ENCODE peak calls at places on chromosomes 7 and 10, in five cellular contexts. One of them, this sample, is unnamed.

GRCh38 chr10:72694476-72695369 is 2.8 kb downstream of the MCU start:
- DNase-seq in retina: no peak
- DNase-seq in brain microvascular endothelial cell: no peak
- DNase-seq in A172: peak; percentile 44
- DNase-seq in natural killer cell: no peak
- DNase-seq in this sample: no peak

GRCh38 chr7:26167293-26167934 is 15.4 kb downstream of the NFE2L3 start:
- DNase-seq in retina: no peak
- DNase-seq in brain microvascular endothelial cell: no peak
- DNase-seq in A172: no peak
- DNase-seq in natural killer cell: peak; percentile 33
- DNase-seq in this sample: no peak

GRCh38 chr7:102859799-102860125 is 53.0 kb upstream of the LRRC17 start:
- DNase-seq in retina: no peak
- DNase-seq in brain microvascular endothelial cell: no peak
- DNase-seq in A172: no peak
- DNase-seq in natural killer cell: no peak
- DNase-seq in this sample: no peak

GRCh38 chr10:109981641-109982040 is 26.1 kb upstream of the ADD3 start:
- DNase-seq in retina: no peak
- DNase-seq in brain microvascular endothelial cell: no peak
- DNase-seq in A172: no peak
- DNase-seq in natural killer cell: no peak
- DNase-seq in this sample: no peak

GRCh38 chr10:76111986-76112825 is 680.8 kb downstream of the LRMDA start:
- DNase-seq in retina: peak; percentile 82
- DNase-seq in brain microvascular endothelial cell: no peak
- DNase-seq in A172: no peak
- DNase-seq in natural killer cell: no peak
- DNase-seq in this sample: no peak

GRCh38 chr7:124351950-124352349 is 319.1 kb upstream of the TMEM229A start:
- DNase-seq in retina: peak; percentile 51
- DNase-seq in brain microvascular endothelial cell: no peak
- DNase-seq in A172: no peak
- DNase-seq in natural killer cell: no peak
- DNase-seq in this sample: no peak

GRCh38 chr7:79420464-79420863 is 33.0 kb downstream of the MAGI2 start:
- DNase-seq in retina: no peak
- DNase-seq in brain microvascular endothelial cell: peak; percentile 89
- DNase-seq in A172: peak; percentile 85
- DNase-seq in natural killer cell: no peak
- DNase-seq in this sample: no peak

GRCh38 chr7:107505997-107506682 is 36.3 kb downstream of the GPR22 start:
- DNase-seq in retina: no peak
- DNase-seq in brain microvascular endothelial cell: no peak
- DNase-seq in A172: no peak
- DNase-seq in natural killer cell: no peak
- DNase-seq in this sample: peak; percentile 82

GRCh38 chr10:9334270-9334669 is 1279.8 kb downstream of the GATA3 start:
- DNase-seq in retina: no peak
- DNase-seq in brain microvascular endothelial cell: no peak
- DNase-seq in A172: no peak
- DNase-seq in natural killer cell: no peak
- DNase-seq in this sample: no peak

GRCh38 chr7:135801045-135801693 is 52.6 kb upstream of the FAM180A start:
- DNase-seq in retina: peak; percentile 74
- DNase-seq in brain microvascular endothelial cell: peak; percentile 61
- DNase-seq in A172: peak; percentile 52
- DNase-seq in natural killer cell: no peak
- DNase-seq in this sample: peak; percentile 75

GRCh38 chr7:117296066-117296465 is 26.8 kb downstream of the WNT2 start:
- DNase-seq in retina: no peak
- DNase-seq in brain microvascular endothelial cell: no peak
- DNase-seq in A172: no peak
- DNase-seq in natural killer cell: no peak
- DNase-seq in this sample: no peak

GRCh38 chr7:123022576-123022975 is 27.1 kb upstream of the TAS2R16 start:
- DNase-seq in retina: no peak
- DNase-seq in brain microvascular endothelial cell: peak; percentile 36
- DNase-seq in A172: no peak
- DNase-seq in natural killer cell: no peak
- DNase-seq in this sample: no peak

GRCh38 chr7:130344248-130344866 is at the start of gene CPA5:
- DNase-seq in retina: no peak
- DNase-seq in brain microvascular endothelial cell: no peak
- DNase-seq in A172: no peak
- DNase-seq in natural killer cell: no peak
- DNase-seq in this sample: no peak

GRCh38 chr7:57245206-57245605 is 113.0 kb upstream of the ZNF479 start:
- DNase-seq in retina: no peak
- DNase-seq in brain microvascular endothelial cell: no peak
- DNase-seq in A172: no peak
- DNase-seq in natural killer cell: no peak
- DNase-seq in this sample: no peak

GRCh38 chr7:25765110-25765509 is 386.9 kb upstream of the NFE2L3 start:
- DNase-seq in retina: no peak
- DNase-seq in brain microvascular endothelial cell: no peak
- DNase-seq in A172: no peak
- DNase-seq in natural killer cell: no peak
- DNase-seq in this sample: no peak

GRCh38 chr7:6680146-6680545 is 26.6 kb downstream of the ZNF12 start:
- DNase-seq in retina: no peak
- DNase-seq in brain microvascular endothelial cell: no peak
- DNase-seq in A172: no peak
- DNase-seq in natural killer cell: no peak
- DNase-seq in this sample: no peak

GRCh38 chr10:113561214-113561613 is 8.4 kb downstream of the HABP2 start:
- DNase-seq in retina: no peak
- DNase-seq in brain microvascular endothelial cell: no peak
- DNase-seq in A172: no peak
- DNase-seq in natural killer cell: no peak
- DNase-seq in this sample: no peak

GRCh38 chr7:15441915-15442314 is 119.9 kb downstream of the AGMO start:
- DNase-seq in retina: no peak
- DNase-seq in brain microvascular endothelial cell: no peak
- DNase-seq in A172: no peak
- DNase-seq in natural killer cell: no peak
- DNase-seq in this sample: no peak

GRCh38 chr7:36686499-36686898 is 37.8 kb downstream of the AOAH start:
- DNase-seq in retina: no peak
- DNase-seq in brain microvascular endothelial cell: peak; percentile 32
- DNase-seq in A172: peak; percentile 83
- DNase-seq in natural killer cell: peak; percentile 49
- DNase-seq in this sample: no peak

GRCh38 chr7:2474813-2475677 is 1.2 kb downstream of the GRIFIN start:
- DNase-seq in retina: no peak
- DNase-seq in brain microvascular endothelial cell: no peak
- DNase-seq in A172: no peak
- DNase-seq in natural killer cell: no peak
- DNase-seq in this sample: no peak

GRCh38 chr7:23415198-23415597 is 55.1 kb downstream of the IGF2BP3 start:
- DNase-seq in retina: no peak
- DNase-seq in brain microvascular endothelial cell: no peak
- DNase-seq in A172: no peak
- DNase-seq in natural killer cell: no peak
- DNase-seq in this sample: no peak

GRCh38 chr10:11874568-11875182 is 51.5 kb downstream of the PROSER2 start:
- DNase-seq in retina: peak; percentile 92
- DNase-seq in brain microvascular endothelial cell: peak; percentile 11
- DNase-seq in A172: no peak
- DNase-seq in natural killer cell: no peak
- DNase-seq in this sample: no peak

GRCh38 chr7:155007947-155008346 is 5.0 kb upstream of the PAXIP1 start:
- DNase-seq in retina: peak; percentile 20
- DNase-seq in brain microvascular endothelial cell: no peak
- DNase-seq in A172: no peak
- DNase-seq in natural killer cell: no peak
- DNase-seq in this sample: no peak

GRCh38 chr7:32025381-32026075 is 44.7 kb downstream of the PDE1C start:
- DNase-seq in retina: no peak
- DNase-seq in brain microvascular endothelial cell: no peak
- DNase-seq in A172: no peak
- DNase-seq in natural killer cell: no peak
- DNase-seq in this sample: no peak

GRCh38 chr7:140304071-140304799 is 94.1 kb downstream of the SLC37A3 start:
- DNase-seq in retina: no peak
- DNase-seq in brain microvascular endothelial cell: no peak
- DNase-seq in A172: no peak
- DNase-seq in natural killer cell: no peak
- DNase-seq in this sample: no peak

GRCh38 chr10:71757450-71757918 is 15.8 kb downstream of the VSIR start:
- DNase-seq in retina: no peak
- DNase-seq in brain microvascular endothelial cell: no peak
- DNase-seq in A172: no peak
- DNase-seq in natural killer cell: no peak
- DNase-seq in this sample: no peak

GRCh38 chr10:7756360-7756992 is 31.3 kb downstream of the KIN start:
- DNase-seq in retina: no peak
- DNase-seq in brain microvascular endothelial cell: peak; percentile 11
- DNase-seq in A172: peak; percentile 21
- DNase-seq in natural killer cell: no peak
- DNase-seq in this sample: no peak

GRCh38 chr7:134891262-134892001 is 94.9 kb upstream of the AGBL3 start:
- DNase-seq in retina: peak; percentile 91
- DNase-seq in brain microvascular endothelial cell: peak; percentile 86
- DNase-seq in A172: peak; percentile 94
- DNase-seq in natural killer cell: no peak
- DNase-seq in this sample: peak; percentile 67

GRCh38 chr7:120272896-120273475 is at the start of gene KCND2:
- DNase-seq in retina: peak; percentile 81
- DNase-seq in brain microvascular endothelial cell: no peak
- DNase-seq in A172: no peak
- DNase-seq in natural killer cell: no peak
- DNase-seq in this sample: peak; percentile 57

GRCh38 chr10:119667562-119668328 is 16.6 kb downstream of the BAG3 start:
- DNase-seq in retina: peak; percentile 80
- DNase-seq in brain microvascular endothelial cell: peak; percentile 96
- DNase-seq in A172: peak; percentile 99
- DNase-seq in natural killer cell: no peak
- DNase-seq in this sample: no peak

GRCh38 chr7:44375926-44376342 is 50.5 kb upstream of the CAMK2B start:
- DNase-seq in retina: no peak
- DNase-seq in brain microvascular endothelial cell: no peak
- DNase-seq in A172: no peak
- DNase-seq in natural killer cell: no peak
- DNase-seq in this sample: no peak

GRCh38 chr7:34158754-34159153 is 253.4 kb downstream of the BMPER start:
- DNase-seq in retina: no peak
- DNase-seq in brain microvascular endothelial cell: no peak
- DNase-seq in A172: no peak
- DNase-seq in natural killer cell: no peak
- DNase-seq in this sample: no peak

GRCh38 chr7:100556541-100556940 is 17.2 kb downstream of the SAP25 start:
- DNase-seq in retina: no peak
- DNase-seq in brain microvascular endothelial cell: no peak
- DNase-seq in A172: peak; percentile 24
- DNase-seq in natural killer cell: no peak
- DNase-seq in this sample: no peak

GRCh38 chr7:118104812-118105441 is 79.0 kb upstream of the LSM8 start:
- DNase-seq in retina: peak; percentile 4
- DNase-seq in brain microvascular endothelial cell: no peak
- DNase-seq in A172: peak; percentile 29
- DNase-seq in natural killer cell: no peak
- DNase-seq in this sample: peak; percentile 23

GRCh38 chr7:134444961-134445315 is 14.0 kb downstream of the AKR1B1 start:
- DNase-seq in retina: no peak
- DNase-seq in brain microvascular endothelial cell: no peak
- DNase-seq in A172: no peak
- DNase-seq in natural killer cell: no peak
- DNase-seq in this sample: no peak

GRCh38 chr7:119594956-119595355 is 678.0 kb upstream of the KCND2 start:
- DNase-seq in retina: no peak
- DNase-seq in brain microvascular endothelial cell: no peak
- DNase-seq in A172: no peak
- DNase-seq in natural killer cell: no peak
- DNase-seq in this sample: no peak

GRCh38 chr10:119849031-119849789 is 23.4 kb downstream of the MCMBP start:
- DNase-seq in retina: no peak
- DNase-seq in brain microvascular endothelial cell: peak; percentile 41
- DNase-seq in A172: peak; percentile 81
- DNase-seq in natural killer cell: no peak
- DNase-seq in this sample: no peak

GRCh38 chr10:30812018-30812851 is 182.7 kb upstream of the LYZL2 start:
- DNase-seq in retina: no peak
- DNase-seq in brain microvascular endothelial cell: peak; percentile 86
- DNase-seq in A172: no peak
- DNase-seq in natural killer cell: no peak
- DNase-seq in this sample: no peak

GRCh38 chr10:71312840-71313789 is 5.9 kb upstream of the SLC29A3 start:
- DNase-seq in retina: no peak
- DNase-seq in brain microvascular endothelial cell: peak; percentile 9
- DNase-seq in A172: no peak
- DNase-seq in natural killer cell: no peak
- DNase-seq in this sample: no peak